ENCODE peak calls at places on chromosomes 12 and 14, in six cellular contexts. Z, N, C, T, S and F are unnamed samples.

GRCh38 chr12:15050664-15051063 is 77.8 kb downstream of the PDE6H start:
- DNase-seq in Z (peak; percentile 1), N (no peak), C (no peak), T (no peak), S (no peak), F (no peak)

GRCh38 chr14:58315606-58316005 is 17.3 kb downstream of the ARID4A start:
- DNase-seq in Z (no peak), N (no peak), C (no peak), T (no peak), S (peak; percentile 8), F (no peak)

GRCh38 chr12:27969901-27970390 is 2.6 kb downstream of the PTHLH start:
- DNase-seq in Z (no peak), N (peak; percentile 61), C (peak; percentile 21), T (no peak), S (peak; percentile 64), F (peak; percentile 40)

GRCh38 chr14:91780452-91780851 is 48.6 kb upstream of the CATSPERB start:
- DNase-seq in Z (no peak), N (no peak), C (no peak), T (no peak), S (no peak), F (no peak)

GRCh38 chr12:75714462-75715322 is 203.3 kb upstream of the KRR1 start:
- DNase-seq in Z (peak; percentile 51), N (no peak), C (no peak), T (no peak), S (no peak), F (no peak)

GRCh38 chr12:106581543-106582263 is 1.1 kb upstream of the RFX4 start:
- DNase-seq in Z (no peak), N (no peak), C (no peak), T (no peak), S (peak; percentile 44), F (no peak)

GRCh38 chr14:36944307-36945010 is 227.9 kb downstream of the SLC25A21 start:
- DNase-seq in Z (peak; percentile 40), N (no peak), C (no peak), T (no peak), S (no peak), F (no peak)

GRCh38 chr12:56129210-56129691 is 1.2 kb downstream of the ESYT1 start:
- DNase-seq in Z (no peak), N (peak; percentile 72), C (peak; percentile 64), T (peak; percentile 9), S (peak; percentile 69), F (peak; percentile 74)

GRCh38 chr14:52951730-52952481 is 1.1 kb upstream of the FERMT2 start:
- DNase-seq in Z (peak; percentile 78), N (no peak), C (peak; percentile 44), T (no peak), S (peak; percentile 97), F (peak; percentile 32)

GRCh38 chr12:95371571-95371970 is 102.4 kb upstream of the METAP2 start:
- DNase-seq in Z (no peak), N (no peak), C (no peak), T (no peak), S (no peak), F (no peak)

GRCh38 chr12:126847005-126847629 is 1419.9 kb upstream of the TMEM132C start:
- DNase-seq in Z (no peak), N (no peak), C (no peak), T (no peak), S (no peak), F (no peak)

GRCh38 chr14:68088463-68088862 is 268.9 kb downstream of the RAD51B start:
- DNase-seq in Z (no peak), N (no peak), C (peak; percentile 47), T (no peak), S (no peak), F (no peak)

GRCh38 chr14:71094722-71095121 is 187.5 kb downstream of the PCNX1 start:
- DNase-seq in Z (no peak), N (no peak), C (no peak), T (no peak), S (no peak), F (no peak)

GRCh38 chr12:102407776-102408486 is 72.4 kb downstream of the IGF1 start:
- DNase-seq in Z (peak; percentile 27), N (no peak), C (no peak), T (no peak), S (no peak), F (no peak)

GRCh38 chr14:95446470-95446869 is 70.0 kb downstream of the SYNE3 start:
- DNase-seq in Z (no peak), N (no peak), C (no peak), T (no peak), S (no peak), F (no peak)

GRCh38 chr12:50506753-50507473 is 2.1 kb downstream of the DIP2B start:
- DNase-seq in Z (no peak), N (no peak), C (no peak), T (no peak), S (no peak), F (no peak)

GRCh38 chr14:87994974-87995373 is 2.0 kb upstream of the GALC start:
- DNase-seq in Z (no peak), N (no peak), C (no peak), T (no peak), S (no peak), F (no peak)

GRCh38 chr14:94474581-94475031 is 1.4 kb downstream of the SERPINA9 start:
- DNase-seq in Z (peak; percentile 68), N (no peak), C (no peak), T (no peak), S (no peak), F (no peak)

GRCh38 chr14:52318829-52319604 is 4.9 kb downstream of the PTGER2 start:
- DNase-seq in Z (no peak), N (no peak), C (no peak), T (no peak), S (no peak), F (no peak)

GRCh38 chr12:21850419-21850818 is 75.9 kb upstream of the KCNJ8 start:
- DNase-seq in Z (no peak), N (no peak), C (no peak), T (no peak), S (no peak), F (no peak)

GRCh38 chr12:93704625-93705024 is 27.4 kb downstream of the CRADD start:
- DNase-seq in Z (no peak), N (no peak), C (no peak), T (no peak), S (no peak), F (no peak)

GRCh38 chr14:75432406-75432805 is 4.6 kb downstream of the JDP2 start:
- DNase-seq in Z (no peak), N (peak; percentile 87), C (no peak), T (no peak), S (no peak), F (peak; percentile 85)

GRCh38 chr12:108333898-108334699 is 5.0 kb downstream of the CMKLR1 start:
- DNase-seq in Z (peak; percentile 53), N (no peak), C (peak; percentile 7), T (no peak), S (no peak), F (no peak)

GRCh38 chr12:107749094-107749493 is 11.8 kb downstream of the PRDM4 start:
- DNase-seq in Z (no peak), N (no peak), C (no peak), T (no peak), S (no peak), F (no peak)

GRCh38 chr14:67487937-67488893 is at the start of gene TMEM229B:
- DNase-seq in Z (peak; percentile 5), N (peak; percentile 80), C (no peak), T (peak; percentile 73), S (no peak), F (peak; percentile 40)

GRCh38 chr14:100587763-100588411 is 670 bp upstream of the BEGAIN start:
- DNase-seq in Z (no peak), N (peak; percentile 45), C (no peak), T (no peak), S (no peak), F (no peak)

GRCh38 chr14:68911594-68912227 is 67.4 kb downstream of the ACTN1 start:
- DNase-seq in Z (peak; percentile 55), N (peak; percentile 70), C (peak; percentile 55), T (peak; percentile 50), S (peak; percentile 62), F (peak; percentile 81)

GRCh38 chr12:97778111-97778510 is 315.5 kb downstream of the RMST start:
- DNase-seq in Z (no peak), N (no peak), C (no peak), T (no peak), S (no peak), F (no peak)

GRCh38 chr14:68937790-68938514 is 41.1 kb downstream of the ACTN1 start:
- DNase-seq in Z (no peak), N (peak; percentile 77), C (no peak), T (no peak), S (peak; percentile 6), F (peak; percentile 85)

GRCh38 chr12:9132008-9132535 is 16.4 kb upstream of the A2M start:
- DNase-seq in Z (no peak), N (no peak), C (no peak), T (no peak), S (no peak), F (no peak)

GRCh38 chr12:91594715-91595114 is 412.1 kb upstream of the DCN start:
- DNase-seq in Z (no peak), N (no peak), C (no peak), T (no peak), S (no peak), F (no peak)

GRCh38 chr14:61130512-61131260 is 149.6 kb downstream of the SLC38A6 start:
- DNase-seq in Z (no peak), N (no peak), C (no peak), T (no peak), S (peak; percentile 32), F (no peak)

GRCh38 chr14:24900281-24900868 is 149.6 kb downstream of the STXBP6 start:
- DNase-seq in Z (no peak), N (no peak), C (no peak), T (no peak), S (no peak), F (no peak)

GRCh38 chr12:19707948-19708409 is 268.7 kb downstream of the AEBP2 start:
- DNase-seq in Z (peak; percentile 34), N (no peak), C (no peak), T (no peak), S (no peak), F (no peak)